ENCODE peak calls at places on chromosomes 12 and 14, in four cellular contexts. I, T, S and U are unnamed samples.
A peak's percentile ranks its signal among the peaks of the same experiment; 100 is the strongest.

GRCh38 chr12:56720696-56721615 is 4.1 kb downstream of the NACA start:
- DNase-seq in S (peak; percentile 66), I (no peak), T (no peak), U (no peak)

GRCh38 chr12:10849425-10849878 is at the start of gene PRR4:
- DNase-seq in I (no peak), S (no peak), T (no peak), U (no peak)

GRCh38 chr12:63129927-63130326 is 21.1 kb downstream of the AVPR1A start:
- DNase-seq in S (peak; percentile 79), T (no peak), I (no peak), U (no peak)

GRCh38 chr12:11794311-11794710 is 144.8 kb downstream of the ETV6 start:
- DNase-seq in S (no peak), I (no peak), T (no peak), U (no peak)

GRCh38 chr14:29637406-29637805 is 290.2 kb downstream of the PRKD1 start:
- DNase-seq in S (no peak), I (no peak), T (no peak), U (no peak)

GRCh38 chr12:50725011-50725899 is 38.6 kb upstream of the ATF1 start:
- DNase-seq in T (no peak), S (no peak), I (no peak), U (no peak)

GRCh38 chr12:53530920-53531319 is 23.6 kb upstream of the NPFF start:
- DNase-seq in T (no peak), S (no peak), I (no peak), U (no peak)

GRCh38 chr14:96117101-96117897 is 78.1 kb downstream of the C14orf132 start:
- DNase-seq in S (no peak), I (no peak), T (no peak), U (no peak)

GRCh38 chr12:94273272-94273671 is 124.9 kb downstream of the PLXNC1 start:
- DNase-seq in T (no peak), I (no peak), S (no peak), U (no peak)

GRCh38 chr12:94276725-94277124 is 128.3 kb downstream of the PLXNC1 start:
- DNase-seq in T (no peak), S (no peak), I (peak; percentile 20), U (no peak)

GRCh38 chr12:94282675-94283074 is 134.3 kb downstream of the PLXNC1 start:
- DNase-seq in S (no peak), T (no peak), I (no peak), U (no peak)

GRCh38 chr12:94280063-94280462 is 131.7 kb downstream of the PLXNC1 start:
- DNase-seq in S (no peak), I (no peak), T (no peak), U (no peak)

DNA sequence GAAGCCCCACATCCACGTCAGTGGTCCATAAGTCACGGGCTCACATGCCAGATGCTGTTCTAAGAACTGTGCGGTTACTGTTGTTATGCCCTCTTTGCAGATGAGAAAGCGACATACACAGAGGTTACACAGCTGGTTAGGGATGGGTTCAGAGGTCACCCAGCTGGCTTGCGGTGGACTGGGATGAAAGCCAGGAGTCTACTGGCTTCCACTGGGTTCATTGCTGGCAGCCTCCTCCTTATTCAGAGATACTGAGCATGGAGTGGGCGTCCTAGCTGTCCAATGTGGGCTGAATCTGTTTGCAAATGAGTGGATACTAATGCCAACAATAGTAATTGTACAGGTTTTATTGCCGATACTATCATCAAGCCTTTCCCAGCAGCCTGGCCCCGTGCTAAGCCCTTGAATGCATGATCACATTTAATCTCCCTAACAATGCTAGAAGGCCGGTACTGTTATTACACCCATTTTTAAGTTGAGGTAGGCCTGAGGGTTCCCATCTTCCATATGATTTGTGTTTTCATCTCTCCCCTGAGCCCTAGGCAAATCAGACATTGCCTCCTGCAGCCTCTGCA is 129.1 kb downstream of the PLXNC1 start:
- DNase-seq in S (no peak), I (peak; percentile 46), T (no peak), U (no peak)
- TF ChIP-seq BHLHE40 in S (no peak), I (no peak), T (no peak), U (no peak)

GRCh38 chr14:68473794-68474193 is 319.1 kb downstream of the ZFP36L1 start:
- DNase-seq in T (no peak), S (peak; percentile 28), I (no peak), U (no peak)

GRCh38 chr14:68475802-68476201 is 317.1 kb downstream of the ZFP36L1 start:
- DNase-seq in I (no peak), T (no peak), S (no peak), U (no peak)

GRCh38 chr14:68476965-68477455 is 315.9 kb downstream of the ZFP36L1 start:
- DNase-seq in S (no peak), I (no peak), T (no peak), U (no peak)

GRCh38 chr14:68474741-68475140 is 318.1 kb downstream of the ZFP36L1 start:
- DNase-seq in S (no peak), T (no peak), I (no peak), U (no peak)

DNA sequence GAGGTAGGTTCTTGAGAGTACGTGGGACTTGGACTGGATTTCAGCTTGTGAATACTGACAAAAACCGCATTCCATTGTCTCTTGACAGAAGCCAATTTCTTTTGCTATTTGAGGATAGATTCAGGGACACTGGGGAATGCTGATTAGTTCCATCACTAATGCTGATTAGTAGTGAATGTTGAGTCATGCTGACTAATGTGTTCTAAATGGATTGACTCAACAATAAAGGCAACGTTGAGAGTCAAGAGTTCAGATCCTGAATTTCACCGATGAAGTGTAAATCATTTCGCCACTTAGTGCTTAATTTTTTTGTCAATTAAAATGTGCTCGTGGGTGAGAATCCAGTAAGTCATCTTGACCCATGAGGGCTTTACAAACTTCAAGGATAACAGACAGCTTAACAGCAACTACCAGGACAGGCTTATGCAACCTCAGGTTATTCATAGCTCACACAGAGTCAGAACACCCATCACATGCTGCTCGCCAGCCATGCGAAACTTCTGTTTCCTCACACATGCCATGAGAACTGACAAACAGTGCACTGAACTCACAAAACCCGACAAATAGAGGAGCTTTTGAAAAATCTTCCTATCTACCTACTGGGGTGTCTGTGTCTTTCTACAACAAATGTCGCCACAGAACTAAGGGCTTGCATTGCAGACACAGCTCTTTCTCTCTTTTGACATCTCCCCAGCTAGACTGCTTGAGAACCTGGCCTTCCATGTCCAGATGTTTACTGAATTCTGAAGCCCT is 316.5 kb downstream of the ZFP36L1 start:
- DNase-seq in I (peak; percentile 45), T (peak; percentile 93), S (no peak), U (no peak)
- TF ChIP-seq SP1 in I (no peak), T (peak; percentile 85), S (no peak), U (no peak)

GRCh38 chr12:117875652-117876491 is 92.9 kb downstream of the KSR2 start:
- DNase-seq in T (no peak), I (no peak), S (peak; percentile 12), U (peak; percentile 75)
- TF ChIP-seq BHLHE40 in T (peak; percentile 23), I (no peak), S (no peak), U (no peak)

GRCh38 chr12:1797011-1797901 is 23.1 kb upstream of the LRTM2 start:
- DNase-seq in T (no peak), S (no peak), I (no peak), U (no peak)
- TF ChIP-seq SP1 in T (no peak), S (no peak), I (no peak), U (no peak)

GRCh38 chr12:92492291-92492690 is 210.5 kb upstream of the PLEKHG7 start:
- DNase-seq in T (no peak), S (no peak), I (no peak), U (no peak)
- TF ChIP-seq BHLHE40 in T (no peak), S (no peak), I (no peak), U (no peak)

DNA sequence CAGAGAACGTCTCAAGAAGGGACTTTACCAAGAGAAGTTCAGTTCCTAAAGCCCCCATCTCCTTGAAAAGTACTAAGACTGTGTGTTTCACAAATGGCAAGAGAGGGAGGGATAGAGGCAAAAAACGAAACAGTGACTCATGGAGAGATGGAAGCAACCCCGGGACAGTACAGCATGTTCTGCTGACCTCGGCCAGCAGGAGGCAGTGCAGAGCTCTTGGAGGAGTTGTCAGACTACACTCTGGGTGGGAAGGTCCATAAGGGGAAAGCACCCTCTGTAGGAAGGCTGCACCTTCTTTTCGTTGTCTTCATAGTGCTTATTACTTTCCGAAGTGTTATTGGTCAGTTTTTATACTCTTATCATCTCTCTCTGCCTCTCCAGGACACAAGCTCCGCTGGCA is 525.2 kb upstream of the CCDC196 start:
- DNase-seq in T (no peak), I (no peak), S (peak; percentile 64), U (peak; percentile 70)
- TF ChIP-seq SP1 in T (no peak), I (no peak), S (no peak), U (no peak)

GRCh38 chr12:104482113-104482512 is 25.4 kb downstream of the CHST11 start:
- DNase-seq in I (no peak), S (no peak), T (no peak), U (no peak)

GRCh38 chr12:104482748-104483147 is 26.0 kb downstream of the CHST11 start:
- DNase-seq in I (no peak), S (no peak), T (no peak), U (no peak)

GRCh38 chr12:104479141-104479662 is 22.5 kb downstream of the CHST11 start:
- DNase-seq in S (no peak), I (no peak), T (no peak), U (no peak)

GRCh38 chr12:104480012-104480411 is 23.3 kb downstream of the CHST11 start:
- DNase-seq in I (no peak), S (peak; percentile 82), T (no peak), U (no peak)

DNA sequence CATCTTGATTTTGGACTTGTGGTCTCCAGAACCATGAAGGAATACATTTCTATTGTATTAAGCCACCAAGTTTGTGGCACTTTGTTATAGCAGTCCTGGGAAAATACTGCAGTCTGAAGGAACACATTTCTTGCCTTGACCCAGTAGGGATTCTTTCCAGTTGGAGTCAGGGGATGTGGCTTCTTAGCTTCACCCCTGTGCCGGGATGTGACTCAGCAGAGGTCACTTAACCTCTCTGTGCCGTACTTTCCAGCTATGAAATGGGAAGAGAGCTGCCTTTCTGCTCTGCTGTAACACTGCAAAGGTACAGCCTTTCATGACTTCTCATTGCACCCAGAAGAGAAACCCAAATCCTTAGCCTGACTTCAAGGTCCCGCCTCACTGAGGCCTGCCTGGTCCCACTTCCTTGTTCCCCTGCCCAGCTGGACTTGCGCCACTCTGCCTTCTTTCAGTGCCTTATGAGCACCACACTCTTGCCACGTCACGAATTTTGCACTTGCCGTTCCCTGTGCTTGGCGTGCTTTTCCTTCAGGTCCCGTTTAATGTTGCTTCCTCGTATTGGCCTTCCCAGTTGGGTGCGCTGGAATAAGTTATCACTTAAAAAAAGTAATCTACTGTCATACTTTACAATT is 24.2 kb downstream of the CHST11 start:
- DNase-seq in I (no peak), S (peak; percentile 55), T (no peak), U (no peak)
- TF ChIP-seq BHLHE40 in I (no peak), S (no peak), T (no peak), U (no peak)